ENCODE peak calls at places on chromosomes 11 and 22, in five cellular contexts. E is prostate gland, G is GM12878, S is mesendoderm, O is HepG2. P is an unnamed sample.
A peak's percentile ranks its signal among the peaks of the same experiment; 100 is the strongest.

GRCh38 chr11:78181155-78181554 is 7.3 kb downstream of the KCTD21 start:
- DNase-seq in E (no peak), G (no peak), S (no peak), O (no peak), P (no peak)

GRCh38 chr11:19027829-19028595 is 32.5 kb downstream of the MRGPRX2 start:
- DNase-seq in E (no peak), G (no peak), S (no peak), O (peak; percentile 29), P (no peak)

GRCh38 chr22:50034126-50035081 is 21.8 kb upstream of the IL17REL start:
- DNase-seq in E (no peak), G (no peak), S (no peak), O (no peak), P (no peak)

GRCh38 chr11:124961972-124962609 is 8.1 kb downstream of the CCDC15 start:
- DNase-seq in E (peak; percentile 41), G (peak; percentile 51), S (peak; percentile 73), O (peak; percentile 78), P (no peak)

GRCh38 chr11:96090711-96091110 is 166.8 kb upstream of the MTMR2 start:
- DNase-seq in E (no peak), G (no peak), S (no peak), O (peak; percentile 77), P (no peak)

GRCh38 chr11:46315033-46315738 is 32.1 kb upstream of the DGKZ start:
- DNase-seq in E (peak; percentile 43), G (no peak), S (peak; percentile 96), O (peak; percentile 57), P (no peak)

GRCh38 chr11:73961321-73961720 is 10.5 kb downstream of the DNAJB13 start:
- DNase-seq in E (no peak), G (no peak), S (no peak), O (no peak), P (no peak)

GRCh38 chr11:3840870-3841425 is at the start of gene RHOG:
- DNase-seq in E (peak; percentile 71), G (no peak), S (peak; percentile 85), O (peak; percentile 35), P (no peak)

GRCh38 chr11:72421351-72421750 is 13.0 kb downstream of the CLPB start:
- DNase-seq in E (no peak), G (no peak), S (peak; percentile 70), O (no peak), P (no peak)

GRCh38 chr22:50432131-50432870 is 42.5 kb downstream of the SBF1 start:
- DNase-seq in E (no peak), G (no peak), S (no peak), O (no peak), P (no peak)

GRCh38 chr11:123505546-123506299 is 75.7 kb downstream of the GRAMD1B start:
- DNase-seq in E (no peak), G (no peak), S (peak; percentile 82), O (no peak), P (peak; percentile 20)

GRCh38 chr11:6609502-6610015 is 2.5 kb downstream of the TAF10 start:
- DNase-seq in E (no peak), G (no peak), S (no peak), O (no peak), P (no peak)

GRCh38 chr11:108871152-108871551 is 206.3 kb downstream of the DDX10 start:
- DNase-seq in E (no peak), G (no peak), S (peak; percentile 66), O (peak; percentile 35), P (no peak)

GRCh38 chr22:39959640-39960447 is at the start of gene TMA7B:
- DNase-seq in E (no peak), G (no peak), S (peak; percentile 86), O (no peak), P (no peak)

GRCh38 chr11:46930089-46930488 is 6.5 kb upstream of the CSTPP1 start:
- DNase-seq in E (no peak), G (no peak), S (peak; percentile 39), O (peak; percentile 34), P (no peak)

GRCh38 chr11:86151188-86152005 is 82.5 kb upstream of the PICALM start:
- DNase-seq in E (peak; percentile 23), G (no peak), S (peak; percentile 86), O (no peak), P (peak; percentile 32)

GRCh38 chr11:405323-405975 is 9.3 kb downstream of the SIGIRR start:
- DNase-seq in E (no peak), G (no peak), S (no peak), O (no peak), P (no peak)

GRCh38 chr11:12936200-12936599 is 72.9 kb upstream of the RASSF10 start:
- DNase-seq in E (no peak), G (no peak), S (no peak), O (no peak), P (no peak)
- H3K27ac ChIP-seq in E (no peak overlapping the region), G (no peak overlapping the region), S (no peak overlapping the region), O (no peak overlapping the region), P (no peak overlapping the region)

GRCh38 chr22:46828323-46829139 is 66.1 kb downstream of the TBC1D22A start:
- DNase-seq in E (no peak), G (no peak), S (no peak), O (no peak), P (no peak)

GRCh38 chr22:46830001-46830715 is 67.7 kb downstream of the TBC1D22A start:
- DNase-seq in E (peak; percentile 32), G (no peak), S (no peak), O (no peak), P (no peak)

GRCh38 chr22:46829140-46829891 is 66.9 kb downstream of the TBC1D22A start:
- DNase-seq in E (no peak), G (no peak), S (peak; percentile 54), O (no peak), P (no peak)

GRCh38 chr22:46833228-46833627 is 70.8 kb downstream of the TBC1D22A start:
- DNase-seq in E (no peak), G (no peak), S (peak; percentile 90), O (peak; percentile 41), P (no peak)

DNA sequence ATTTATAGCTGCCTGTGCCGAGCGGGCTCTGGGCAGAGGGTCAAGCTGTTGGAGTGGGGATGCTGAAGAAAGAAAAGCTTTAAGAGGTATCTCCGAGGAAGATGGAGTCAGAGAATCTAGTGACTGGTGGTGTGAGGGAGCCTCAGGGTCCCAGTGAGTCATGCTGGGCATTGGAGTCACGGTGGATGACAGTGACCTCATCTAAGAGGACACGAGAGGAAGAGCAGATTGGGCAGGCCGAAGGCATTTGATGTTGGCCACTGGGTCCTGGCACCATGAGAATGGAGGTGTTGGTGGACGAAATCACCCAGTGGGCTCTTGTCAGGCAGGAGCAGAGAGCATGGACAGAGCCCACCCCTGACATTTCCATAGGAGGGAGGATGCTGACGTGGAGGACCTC is 68.4 kb downstream of the TBC1D22A start:
- DNase-seq in E (no peak), G (no peak), S (no peak), O (no peak), P (no peak)
- H3K27ac ChIP-seq in E (no peak overlapping the region), G (no peak overlapping the region), S (no peak overlapping the region), O (no peak overlapping the region), P (no peak overlapping the region)

GRCh38 chr11:130861902-130862552 is 54.3 kb downstream of the SNX19 start:
- DNase-seq in E (peak; percentile 86), G (no peak), S (peak; percentile 94), O (peak; percentile 83), P (peak; percentile 68)
- H3K27ac ChIP-seq in E (peak overlapping the region; percentile 1), G (no peak overlapping the region), S (no peak overlapping the region), O (no peak overlapping the region), P (no peak overlapping the region)

GRCh38 chr11:134857035-134857434 is 445.0 kb upstream of the B3GAT1 start:
- DNase-seq in E (no peak), G (no peak), S (no peak), O (no peak), P (no peak)

GRCh38 chr11:134850566-134850965 is 438.5 kb upstream of the B3GAT1 start:
- DNase-seq in E (no peak), G (no peak), S (no peak), O (no peak), P (no peak)

GRCh38 chr11:134853972-134854371 is 441.9 kb upstream of the B3GAT1 start:
- DNase-seq in E (no peak), G (no peak), S (no peak), O (no peak), P (no peak)

GRCh38 chr11:134856371-134856971 is 444.4 kb upstream of the B3GAT1 start:
- DNase-seq in E (no peak), G (no peak), S (peak; percentile 32), O (no peak), P (no peak)

GRCh38 chr11:134854391-134854991 is 442.4 kb upstream of the B3GAT1 start:
- DNase-seq in E (no peak), G (no peak), S (peak; percentile 55), O (no peak), P (no peak)
- H3K27ac ChIP-seq in E (no peak overlapping the region), G (no peak overlapping the region), S (no peak overlapping the region), O (no peak overlapping the region), P (no peak overlapping the region)

GRCh38 chr22:20509344-20510047 is 2.1 kb downstream of the MED15 start:
- DNase-seq in E (peak; percentile 67), G (no peak), S (peak; percentile 80), O (peak; percentile 84), P (no peak)

GRCh38 chr22:20510811-20511577 is 3.6 kb downstream of the MED15 start:
- DNase-seq in E (no peak), G (no peak), S (no peak), O (no peak), P (no peak)

GRCh38 chr22:20514658-20515406 is 7.4 kb downstream of the MED15 start:
- DNase-seq in E (no peak), G (no peak), S (no peak), O (no peak), P (no peak)

GRCh38 chr22:20508815-20509271 is 1.4 kb downstream of the MED15 start:
- DNase-seq in E (no peak), G (no peak), S (no peak), O (no peak), P (no peak)

GRCh38 chr22:20511578-20512259 is 4.3 kb downstream of the MED15 start:
- DNase-seq in E (no peak), G (no peak), S (no peak), O (no peak), P (no peak)
- H3K27ac ChIP-seq in E (no peak overlapping the region), G (peak overlapping the region; percentile 44), S (no peak overlapping the region), O (peak overlapping the region; percentile 41), P (no peak overlapping the region)

DNA sequence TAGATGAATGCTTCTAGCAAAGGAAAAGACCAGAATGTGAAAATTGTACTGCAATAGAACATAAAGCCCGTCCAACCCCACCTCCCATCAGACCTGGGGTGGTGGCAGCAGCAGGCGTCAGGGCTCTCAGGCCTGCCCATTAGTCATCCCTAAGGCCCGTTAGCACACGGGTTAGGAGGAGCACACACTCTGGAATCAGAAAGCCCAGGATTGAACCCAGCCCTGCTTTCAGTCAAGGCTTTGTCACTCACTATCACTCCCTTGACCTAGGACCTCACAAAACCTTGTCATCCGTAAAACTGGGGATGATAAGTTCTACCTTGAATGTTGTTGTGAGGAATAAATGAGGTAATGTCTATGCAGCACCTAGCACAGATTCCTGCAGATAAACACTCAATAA is 26.9 kb downstream of the MICAL3 start:
- DNase-seq in E (no peak), G (no peak), S (no peak), O (no peak), P (no peak)
- H3K27ac ChIP-seq in E (no peak overlapping the region), G (peak overlapping the region; percentile 45), S (no peak overlapping the region), O (no peak overlapping the region), P (no peak overlapping the region)